ENCODE peak calls at places on chromosomes 7 and 10, in seven cellular contexts. One of them, this sample, is unnamed.

GRCh38 chr10:93383562-93383981 is 98.6 kb downstream of the MYOF start:
- DNase-seq in spleen: no peak
- DNase-seq in breast epithelium: no peak
- DNase-seq in HepG2: no peak
- DNase-seq in sigmoid colon: no peak
- DNase-seq in prostate gland: no peak
- DNase-seq in stomach: no peak
- DNase-seq in this sample: no peak

GRCh38 chr7:27435461-27435860 is 192.9 kb downstream of the EVX1 start:
- DNase-seq in spleen: no peak
- DNase-seq in breast epithelium: no peak
- DNase-seq in HepG2: no peak
- DNase-seq in sigmoid colon: no peak
- DNase-seq in prostate gland: no peak
- DNase-seq in stomach: no peak
- DNase-seq in this sample: no peak

GRCh38 chr10:92695679-92696605 is 6.2 kb downstream of the HHEX start:
- DNase-seq in spleen: peak; percentile 80
- DNase-seq in breast epithelium: no peak
- DNase-seq in HepG2: no peak
- DNase-seq in sigmoid colon: peak; percentile 64
- DNase-seq in prostate gland: no peak
- DNase-seq in stomach: no peak
- DNase-seq in this sample: no peak

GRCh38 chr10:120423350-120424197 is 33.5 kb upstream of the PLPP4 start:
- DNase-seq in spleen: no peak
- DNase-seq in breast epithelium: no peak
- DNase-seq in HepG2: peak; percentile 29
- DNase-seq in sigmoid colon: no peak
- DNase-seq in prostate gland: peak; percentile 23
- DNase-seq in stomach: peak; percentile 53
- DNase-seq in this sample: peak; percentile 38

GRCh38 chr7:51357821-51358220 is 41.2 kb upstream of the COBL start:
- DNase-seq in spleen: no peak
- DNase-seq in breast epithelium: no peak
- DNase-seq in HepG2: no peak
- DNase-seq in sigmoid colon: no peak
- DNase-seq in prostate gland: no peak
- DNase-seq in stomach: no peak
- DNase-seq in this sample: no peak

GRCh38 chr10:130360826-130361311 is 224.7 kb downstream of the GLRX3 start:
- DNase-seq in spleen: no peak
- DNase-seq in breast epithelium: no peak
- DNase-seq in HepG2: no peak
- DNase-seq in sigmoid colon: peak; percentile 52
- DNase-seq in prostate gland: no peak
- DNase-seq in stomach: peak; percentile 16
- DNase-seq in this sample: no peak

GRCh38 chr10:71802715-71803488 is 29.6 kb upstream of the VSIR start:
- DNase-seq in spleen: peak; percentile 65
- DNase-seq in breast epithelium: no peak
- DNase-seq in HepG2: no peak
- DNase-seq in sigmoid colon: no peak
- DNase-seq in prostate gland: no peak
- DNase-seq in stomach: no peak
- DNase-seq in this sample: no peak

GRCh38 chr10:14659626-14660196 is 115.0 kb downstream of the FAM107B start:
- DNase-seq in spleen: peak; percentile 87
- DNase-seq in breast epithelium: no peak
- DNase-seq in HepG2: no peak
- DNase-seq in sigmoid colon: no peak
- DNase-seq in prostate gland: no peak
- DNase-seq in stomach: peak; percentile 37
- DNase-seq in this sample: peak; percentile 49

GRCh38 chr7:13790611-13791010 is 198.9 kb downstream of the ETV1 start:
- DNase-seq in spleen: no peak
- DNase-seq in breast epithelium: no peak
- DNase-seq in HepG2: no peak
- DNase-seq in sigmoid colon: no peak
- DNase-seq in prostate gland: no peak
- DNase-seq in stomach: no peak
- DNase-seq in this sample: no peak

GRCh38 chr10:67618116-67618515 is 77.9 kb downstream of the CTNNA3 start:
- DNase-seq in spleen: no peak
- DNase-seq in breast epithelium: no peak
- DNase-seq in HepG2: no peak
- DNase-seq in sigmoid colon: no peak
- DNase-seq in prostate gland: no peak
- DNase-seq in stomach: no peak
- DNase-seq in this sample: no peak

GRCh38 chr10:109894516-109894915 is 28.8 kb downstream of the XPNPEP1 start:
- DNase-seq in spleen: no peak
- DNase-seq in breast epithelium: peak; percentile 75
- DNase-seq in HepG2: no peak
- DNase-seq in sigmoid colon: peak; percentile 92
- DNase-seq in prostate gland: peak; percentile 76
- DNase-seq in stomach: peak; percentile 61
- DNase-seq in this sample: peak; percentile 32

GRCh38 chr10:50528206-50528605 is 95.5 kb downstream of the SGMS1 start:
- DNase-seq in spleen: no peak
- DNase-seq in breast epithelium: no peak
- DNase-seq in HepG2: no peak
- DNase-seq in sigmoid colon: no peak
- DNase-seq in prostate gland: no peak
- DNase-seq in stomach: no peak
- DNase-seq in this sample: no peak

GRCh38 chr7:64625114-64626082 is 40.5 kb upstream of the ZNF107 start:
- DNase-seq in spleen: no peak
- DNase-seq in breast epithelium: no peak
- DNase-seq in HepG2: no peak
- DNase-seq in sigmoid colon: no peak
- DNase-seq in prostate gland: no peak
- DNase-seq in stomach: no peak
- DNase-seq in this sample: no peak

GRCh38 chr7:51292596-51292995 is 24.0 kb downstream of the COBL start:
- DNase-seq in spleen: no peak
- DNase-seq in breast epithelium: no peak
- DNase-seq in HepG2: no peak
- DNase-seq in sigmoid colon: no peak
- DNase-seq in prostate gland: no peak
- DNase-seq in stomach: no peak
- DNase-seq in this sample: no peak

GRCh38 chr7:27123477-27124053 is 7.0 kb downstream of the HOXA4 start:
- DNase-seq in spleen: no peak
- DNase-seq in breast epithelium: peak; percentile 12
- DNase-seq in HepG2: no peak
- DNase-seq in sigmoid colon: no peak
- DNase-seq in prostate gland: no peak
- DNase-seq in stomach: no peak
- DNase-seq in this sample: no peak

GRCh38 chr10:7507887-7508726 is 97.3 kb upstream of the SFMBT2 start:
- DNase-seq in spleen: peak; percentile 82
- DNase-seq in breast epithelium: no peak
- DNase-seq in HepG2: no peak
- DNase-seq in sigmoid colon: no peak
- DNase-seq in prostate gland: no peak
- DNase-seq in stomach: no peak
- DNase-seq in this sample: peak; percentile 18

GRCh38 chr7:131625817-131626372 is 69.5 kb upstream of the PODXL start:
- DNase-seq in spleen: no peak
- DNase-seq in breast epithelium: no peak
- DNase-seq in HepG2: no peak
- DNase-seq in sigmoid colon: no peak
- DNase-seq in prostate gland: no peak
- DNase-seq in stomach: no peak
- DNase-seq in this sample: no peak

GRCh38 chr7:41010967-41011366 is 691.9 kb downstream of the INHBA start:
- DNase-seq in spleen: no peak
- DNase-seq in breast epithelium: no peak
- DNase-seq in HepG2: no peak
- DNase-seq in sigmoid colon: peak; percentile 65
- DNase-seq in prostate gland: no peak
- DNase-seq in stomach: no peak
- DNase-seq in this sample: no peak

GRCh38 chr7:123864438-123864837 is 19.5 kb downstream of the HYAL4 start:
- DNase-seq in spleen: no peak
- DNase-seq in breast epithelium: no peak
- DNase-seq in HepG2: no peak
- DNase-seq in sigmoid colon: no peak
- DNase-seq in prostate gland: no peak
- DNase-seq in stomach: no peak
- DNase-seq in this sample: peak; percentile 57

GRCh38 chr7:29204491-29205281 is 10.1 kb downstream of the CHN2 start:
- DNase-seq in spleen: no peak
- DNase-seq in breast epithelium: no peak
- DNase-seq in HepG2: peak; percentile 88
- DNase-seq in sigmoid colon: no peak
- DNase-seq in prostate gland: no peak
- DNase-seq in stomach: no peak
- DNase-seq in this sample: no peak

GRCh38 chr10:70759769-70760168 is 25.4 kb downstream of the TBATA start:
- DNase-seq in spleen: peak; percentile 73
- DNase-seq in breast epithelium: no peak
- DNase-seq in HepG2: no peak
- DNase-seq in sigmoid colon: peak; percentile 44
- DNase-seq in prostate gland: no peak
- DNase-seq in stomach: no peak
- DNase-seq in this sample: no peak

GRCh38 chr7:123220396-123220795 is 20.6 kb upstream of the SLC13A1 start:
- DNase-seq in spleen: no peak
- DNase-seq in breast epithelium: no peak
- DNase-seq in HepG2: no peak
- DNase-seq in sigmoid colon: no peak
- DNase-seq in prostate gland: no peak
- DNase-seq in stomach: no peak
- DNase-seq in this sample: no peak

GRCh38 chr7:69335331-69335730 is 262.9 kb upstream of the AUTS2 start:
- DNase-seq in spleen: no peak
- DNase-seq in breast epithelium: no peak
- DNase-seq in HepG2: no peak
- DNase-seq in sigmoid colon: no peak
- DNase-seq in prostate gland: no peak
- DNase-seq in stomach: no peak
- DNase-seq in this sample: no peak

DNA sequence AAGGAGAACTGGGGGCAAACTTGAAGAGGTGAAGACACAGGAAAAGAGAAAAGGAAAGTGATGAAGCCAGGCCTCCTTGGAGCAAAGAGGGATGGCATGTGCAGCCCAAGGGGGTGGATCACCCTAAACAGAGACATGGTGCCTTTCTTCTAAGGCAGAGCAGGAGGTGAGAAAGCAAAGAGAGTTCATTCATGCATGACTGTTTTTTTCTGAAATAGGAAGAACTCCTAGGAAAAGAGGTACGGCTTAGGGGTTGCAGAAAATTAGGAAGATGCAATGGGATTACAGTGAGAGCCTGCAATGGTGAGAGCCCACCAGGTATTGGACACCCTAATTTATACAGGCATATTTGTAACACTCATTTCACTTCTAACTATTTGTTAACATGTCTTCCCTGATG is 15.9 kb downstream of the ITGB1 start:
- DNase-seq in spleen: no peak
- DNase-seq in breast epithelium: no peak
- DNase-seq in HepG2: no peak
- DNase-seq in sigmoid colon: no peak
- DNase-seq in prostate gland: no peak
- DNase-seq in stomach: no peak
- DNase-seq in this sample: no peak
- TF ChIP-seq POLR2AphosphoS5 in spleen: no peak
- TF ChIP-seq POLR2AphosphoS5 in breast epithelium: no peak
- TF ChIP-seq POLR2AphosphoS5 in HepG2: no peak
- TF ChIP-seq POLR2AphosphoS5 in sigmoid colon: no peak
- TF ChIP-seq POLR2AphosphoS5 in prostate gland: no peak
- TF ChIP-seq POLR2AphosphoS5 in stomach: no peak
- TF ChIP-seq POLR2AphosphoS5 in this sample: no peak

GRCh38 chr10:87504667-87505365 is at the start of gene MINPP1:
- DNase-seq in spleen: peak; percentile 93
- DNase-seq in breast epithelium: peak; percentile 41
- DNase-seq in HepG2: peak; percentile 74
- DNase-seq in sigmoid colon: peak; percentile 88
- DNase-seq in prostate gland: peak; percentile 59
- DNase-seq in stomach: peak; percentile 76
- DNase-seq in this sample: peak; percentile 82
- TF ChIP-seq POLR2A in spleen: no peak
- TF ChIP-seq POLR2A in breast epithelium: peak; percentile 27
- TF ChIP-seq POLR2A in HepG2: peak; percentile 83
- TF ChIP-seq POLR2A in sigmoid colon: peak; percentile 26
- TF ChIP-seq POLR2A in prostate gland: peak; percentile 33
- TF ChIP-seq POLR2A in stomach: no peak
- TF ChIP-seq POLR2A in this sample: peak; percentile 55

DNA sequence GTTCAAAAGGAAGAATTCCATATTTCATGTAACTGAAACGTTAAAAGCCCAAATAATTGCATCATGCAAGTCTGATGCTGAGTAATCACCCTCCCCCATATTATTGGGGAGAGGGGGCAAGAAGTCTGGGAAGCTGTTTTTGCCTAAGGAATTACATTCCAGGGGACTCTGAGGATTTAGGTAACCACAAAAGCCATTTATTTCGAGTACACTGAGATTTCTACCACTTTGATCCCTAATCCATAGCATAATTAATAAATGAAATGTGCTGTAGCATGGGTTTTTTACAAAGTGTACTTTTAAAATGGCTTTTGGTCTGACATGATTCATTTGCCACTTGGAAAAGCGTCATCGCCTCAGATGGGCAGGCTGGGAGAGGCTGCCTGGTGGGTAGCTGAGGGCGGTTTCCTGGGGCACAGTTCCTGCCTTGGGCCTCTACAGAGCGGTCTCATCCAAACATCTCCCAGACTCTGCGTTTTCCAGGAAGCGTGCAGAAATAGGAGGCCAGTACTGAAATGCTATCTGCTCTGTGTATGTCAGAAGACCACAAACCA is 106.5 kb downstream of the TCF7L2 start:
- DNase-seq in spleen: no peak
- DNase-seq in breast epithelium: no peak
- DNase-seq in HepG2: no peak
- DNase-seq in sigmoid colon: no peak
- DNase-seq in prostate gland: no peak
- DNase-seq in stomach: no peak
- DNase-seq in this sample: no peak
- H3K4me1 ChIP-seq in spleen: no peaks in the 10 kb centered on the region
- H3K4me1 ChIP-seq in breast epithelium: peaks cover 8% of the 10 kb centered on the region
- H3K4me1 ChIP-seq in HepG2: peaks cover 57% of the 10 kb centered on the region
- H3K4me1 ChIP-seq in sigmoid colon: peaks cover 85% of the 10 kb centered on the region
- H3K4me1 ChIP-seq in prostate gland: peaks cover 6% of the 10 kb centered on the region
- H3K4me1 ChIP-seq in stomach: peaks cover 46% of the 10 kb centered on the region
- H3K4me1 ChIP-seq in this sample: peaks cover 40% of the 10 kb centered on the region

DNA sequence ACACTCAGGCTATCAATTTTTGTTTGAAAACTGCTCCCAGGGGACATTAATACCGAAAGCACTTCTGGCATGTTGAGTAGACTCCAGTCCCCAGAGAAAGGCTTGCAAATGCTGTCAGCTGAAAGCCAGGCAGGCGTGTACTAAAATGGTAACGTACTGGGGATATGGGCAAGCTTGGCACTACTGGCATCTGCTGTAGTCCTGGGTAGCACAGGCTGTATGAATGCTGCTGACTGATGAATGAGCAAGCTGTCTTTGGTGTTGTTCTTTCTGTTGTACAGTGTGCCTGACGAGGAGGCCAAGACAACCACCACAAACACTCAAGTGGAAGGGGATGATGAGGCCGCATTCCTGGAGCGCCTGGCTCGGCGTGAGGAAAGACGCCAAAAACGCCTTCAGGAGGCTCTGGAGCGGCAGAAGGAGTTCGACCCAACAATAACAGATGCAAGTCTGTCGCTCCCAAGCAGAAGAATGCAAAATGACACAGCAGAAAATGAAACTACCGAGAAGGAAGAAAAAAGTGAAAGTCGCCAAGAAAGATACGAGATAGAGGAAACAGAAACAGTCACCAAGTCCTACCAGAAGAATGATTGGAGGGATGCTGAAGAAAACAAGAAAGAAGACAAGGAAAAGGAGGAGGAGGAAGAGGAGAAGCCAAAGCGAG is 53.5 kb upstream of the AGBL3 start:
- DNase-seq in spleen: no peak
- DNase-seq in breast epithelium: no peak
- DNase-seq in HepG2: no peak
- DNase-seq in sigmoid colon: peak; percentile 82
- DNase-seq in prostate gland: no peak
- DNase-seq in stomach: no peak
- DNase-seq in this sample: peak; percentile 23
- TF ChIP-seq POLR2AphosphoS5 in spleen: peak; percentile 64
- TF ChIP-seq POLR2AphosphoS5 in breast epithelium: no peak
- TF ChIP-seq POLR2AphosphoS5 in HepG2: no peak
- TF ChIP-seq POLR2AphosphoS5 in sigmoid colon: peak; percentile 66
- TF ChIP-seq POLR2AphosphoS5 in prostate gland: peak; percentile 24
- TF ChIP-seq POLR2AphosphoS5 in stomach: peak; percentile 19
- TF ChIP-seq POLR2AphosphoS5 in this sample: peak; percentile 20